ENCODE peak calls at places on chromosomes 4 and X, in eight cellular contexts. C, S, H, G, B, Z, V and N are unnamed samples.

GRCh38 chrX:16187024-16187698 is 19.9 kb downstream of the MAGEB17 start:
- DNase-seq in G (no peak), H (no peak), C (no peak), S (no peak), V (no peak), B (no peak), Z (no peak), N (no peak)

GRCh38 chrX:41718481-41719245 is 5.3 kb upstream of the GPR82 start:
- DNase-seq in S (no peak), B (no peak), Z (no peak), C (no peak), V (no peak), G (no peak), H (peak; percentile 23), N (no peak)

GRCh38 chr4:106763044-106763443 is 273.1 kb downstream of the DKK2 start:
- DNase-seq in G (no peak), H (peak; percentile 35), V (peak; percentile 68), S (no peak), C (no peak), Z (no peak), B (no peak), N (no peak)

GRCh38 chr4:78379991-78380739 is 171.4 kb upstream of the ANXA3 start:
- DNase-seq in S (no peak), Z (no peak), H (no peak), G (no peak), B (no peak), V (no peak), C (no peak), N (no peak)

GRCh38 chr4:54661156-54661555 is 3.4 kb downstream of the KIT start:
- DNase-seq in Z (no peak), B (no peak), S (no peak), V (no peak), G (no peak), H (no peak), C (no peak), N (no peak)

GRCh38 chr4:113026556-113026955 is 22.9 kb upstream of the ANK2 start:
- DNase-seq in V (no peak), Z (no peak), S (no peak), C (no peak), G (no peak), B (no peak), H (no peak), N (no peak)

GRCh38 chrX:119677654-119677981 is 15.3 kb downstream of the SEPTIN6 start:
- DNase-seq in S (no peak), V (no peak), H (no peak), G (no peak), C (no peak), Z (peak; percentile 19), B (no peak), N (no peak)

GRCh38 chrX:18828832-18829404 is 121.5 kb downstream of the PPEF1 start:
- DNase-seq in Z (no peak), G (no peak), B (no peak), C (no peak), V (no peak), H (no peak), S (no peak), N (no peak)

GRCh38 chr4:142126890-142127497 is 490.6 kb downstream of the IL15 start:
- DNase-seq in B (peak; percentile 42), C (peak; percentile 7), H (peak; percentile 51), Z (no peak), G (peak; percentile 22), S (no peak), V (peak; percentile 66), N (no peak)

GRCh38 chr4:185535818-185536729 is 767 bp upstream of the PDLIM3 start:
- DNase-seq in V (peak; percentile 88), S (peak; percentile 73), H (no peak), Z (no peak), C (no peak), B (no peak), G (no peak), N (no peak)